ENCODE peak calls at places on chromosome 19, in eight cellular contexts. One of them, this sample, is unnamed.

GRCh38 chr19:40331052-40331451 is 17.1 kb downstream of the C19orf47 start:
- DNase-seq in AG04450: no peak
- DNase-seq in foreskin fibroblast: no peak
- DNase-seq in PC-3: no peak
- DNase-seq in upper lobe of left lung: peak; percentile 86
- DNase-seq in lung: peak; percentile 51
- DNase-seq in cardiac muscle cell: no peak
- DNase-seq in breast epithelium: peak; percentile 63
- DNase-seq in this sample: no peak

GRCh38 chr19:48642862-48643261 is 3.1 kb downstream of the CA11 start:
- DNase-seq in upper lobe of left lung: no peak
- DNase-seq in foreskin fibroblast: no peak
- DNase-seq in PC-3: no peak
- DNase-seq in AG04450: no peak
- DNase-seq in lung: no peak
- DNase-seq in cardiac muscle cell: no peak
- DNase-seq in breast epithelium: no peak
- DNase-seq in this sample: no peak

GRCh38 chr19:54518844-54519243 is 16.2 kb downstream of the LAIR2 start:
- DNase-seq in AG04450: no peak
- DNase-seq in PC-3: peak; percentile 90
- DNase-seq in lung: no peak
- DNase-seq in cardiac muscle cell: no peak
- DNase-seq in breast epithelium: no peak
- DNase-seq in foreskin fibroblast: no peak
- DNase-seq in upper lobe of left lung: no peak
- DNase-seq in this sample: no peak

GRCh38 chr19:801030-801860 is 4.0 kb downstream of the PTBP1 start:
- DNase-seq in PC-3: peak; percentile 22
- DNase-seq in upper lobe of left lung: peak; percentile 80
- DNase-seq in cardiac muscle cell: peak; percentile 8
- DNase-seq in lung: peak; percentile 79
- DNase-seq in breast epithelium: no peak
- DNase-seq in AG04450: no peak
- DNase-seq in foreskin fibroblast: peak; percentile 80
- DNase-seq in this sample: no peak

GRCh38 chr19:49951806-49952474 is 9.0 kb downstream of the SIGLEC11 start:
- DNase-seq in AG04450: no peak
- DNase-seq in cardiac muscle cell: no peak
- DNase-seq in PC-3: no peak
- DNase-seq in upper lobe of left lung: no peak
- DNase-seq in foreskin fibroblast: no peak
- DNase-seq in lung: no peak
- DNase-seq in breast epithelium: no peak
- DNase-seq in this sample: no peak

GRCh38 chr19:39518458-39518857 is 3.5 kb downstream of the SELENOV start:
- DNase-seq in foreskin fibroblast: no peak
- DNase-seq in AG04450: no peak
- DNase-seq in breast epithelium: no peak
- DNase-seq in cardiac muscle cell: no peak
- DNase-seq in PC-3: no peak
- DNase-seq in lung: no peak
- DNase-seq in upper lobe of left lung: no peak
- DNase-seq in this sample: no peak

GRCh38 chr19:1001538-1002166 is 1.4 kb downstream of the GRIN3B start:
- DNase-seq in cardiac muscle cell: peak; percentile 71
- DNase-seq in foreskin fibroblast: peak; percentile 67
- DNase-seq in breast epithelium: no peak
- DNase-seq in upper lobe of left lung: peak; percentile 70
- DNase-seq in lung: peak; percentile 56
- DNase-seq in AG04450: no peak
- DNase-seq in PC-3: peak; percentile 41
- DNase-seq in this sample: peak; percentile 75

GRCh38 chr19:2084993-2085720 is 11.0 kb downstream of the MOB3A start:
- DNase-seq in AG04450: no peak
- DNase-seq in PC-3: peak; percentile 59
- DNase-seq in upper lobe of left lung: peak; percentile 89
- DNase-seq in lung: peak; percentile 81
- DNase-seq in cardiac muscle cell: no peak
- DNase-seq in foreskin fibroblast: peak; percentile 33
- DNase-seq in breast epithelium: peak; percentile 61
- DNase-seq in this sample: peak; percentile 80

GRCh38 chr19:920051-920857 is 3.1 kb downstream of the KISS1R start:
- DNase-seq in foreskin fibroblast: peak; percentile 59
- DNase-seq in AG04450: no peak
- DNase-seq in upper lobe of left lung: no peak
- DNase-seq in breast epithelium: no peak
- DNase-seq in cardiac muscle cell: peak; percentile 45
- DNase-seq in lung: no peak
- DNase-seq in PC-3: peak; percentile 38
- DNase-seq in this sample: peak; percentile 70

GRCh38 chr19:19064098-19064722 is 416 bp downstream of the SLC25A42 start:
- DNase-seq in cardiac muscle cell: no peak
- DNase-seq in upper lobe of left lung: no peak
- DNase-seq in lung: no peak
- DNase-seq in breast epithelium: peak; percentile 25
- DNase-seq in foreskin fibroblast: no peak
- DNase-seq in PC-3: no peak
- DNase-seq in AG04450: no peak
- DNase-seq in this sample: peak; percentile 32
- TF ChIP-seq CTCF in cardiac muscle cell: peak; percentile 36
- TF ChIP-seq CTCF in upper lobe of left lung: no peak
- TF ChIP-seq CTCF in lung: no peak
- TF ChIP-seq CTCF in breast epithelium: no peak
- TF ChIP-seq CTCF in foreskin fibroblast: peak; percentile 19
- TF ChIP-seq CTCF in PC-3: peak; percentile 14
- TF ChIP-seq CTCF in AG04450: peak; percentile 44
- TF ChIP-seq CTCF in this sample: no peak

GRCh38 chr19:19642506-19643157 is 825 bp downstream of the GMIP start:
- DNase-seq in cardiac muscle cell: no peak
- DNase-seq in breast epithelium: no peak
- DNase-seq in PC-3: peak; percentile 11
- DNase-seq in lung: no peak
- DNase-seq in AG04450: no peak
- DNase-seq in foreskin fibroblast: peak; percentile 40
- DNase-seq in upper lobe of left lung: peak; percentile 40
- DNase-seq in this sample: no peak

GRCh38 chr19:19643158-19644053 is at the start of gene GMIP:
- DNase-seq in lung: peak; percentile 74
- DNase-seq in breast epithelium: peak; percentile 64
- DNase-seq in AG04450: no peak
- DNase-seq in PC-3: peak; percentile 68
- DNase-seq in upper lobe of left lung: peak; percentile 87
- DNase-seq in cardiac muscle cell: peak; percentile 81
- DNase-seq in foreskin fibroblast: peak; percentile 78
- DNase-seq in this sample: peak; percentile 89

GRCh38 chr19:19645233-19645870 is 1.9 kb upstream of the GMIP start:
- DNase-seq in AG04450: no peak
- DNase-seq in breast epithelium: no peak
- DNase-seq in PC-3: no peak
- DNase-seq in foreskin fibroblast: no peak
- DNase-seq in cardiac muscle cell: no peak
- DNase-seq in upper lobe of left lung: no peak
- DNase-seq in lung: no peak
- DNase-seq in this sample: no peak

GRCh38 chr19:19647037-19647835 is 3.8 kb upstream of the GMIP start:
- DNase-seq in lung: no peak
- DNase-seq in upper lobe of left lung: no peak
- DNase-seq in cardiac muscle cell: no peak
- DNase-seq in foreskin fibroblast: no peak
- DNase-seq in AG04450: no peak
- DNase-seq in PC-3: no peak
- DNase-seq in breast epithelium: no peak
- DNase-seq in this sample: no peak

DNA sequence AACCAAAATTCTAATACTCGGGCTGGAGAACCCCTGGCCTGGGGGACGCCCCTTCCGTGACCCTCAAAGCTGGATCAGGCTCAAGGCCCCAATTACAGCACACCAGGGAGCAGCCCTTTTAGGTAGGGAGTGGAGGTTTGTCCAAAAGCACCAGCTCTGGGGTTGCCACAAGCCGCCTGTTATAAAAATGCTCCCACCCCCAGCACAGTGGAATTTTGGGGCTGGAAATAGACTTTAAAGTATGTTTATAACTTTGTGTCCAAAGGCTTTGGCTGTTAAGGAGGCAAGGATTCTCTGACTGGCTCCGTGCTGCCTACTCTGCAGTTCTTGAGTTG is 564 bp upstream of the GMIP start:
- DNase-seq in foreskin fibroblast: peak; percentile 24
- DNase-seq in breast epithelium: no peak
- DNase-seq in upper lobe of left lung: no peak
- DNase-seq in AG04450: no peak
- DNase-seq in PC-3: no peak
- DNase-seq in cardiac muscle cell: no peak
- DNase-seq in lung: no peak
- DNase-seq in this sample: no peak
- TF ChIP-seq CTCF in foreskin fibroblast: no peak
- TF ChIP-seq CTCF in breast epithelium: no peak
- TF ChIP-seq CTCF in upper lobe of left lung: no peak
- TF ChIP-seq CTCF in AG04450: no peak
- TF ChIP-seq CTCF in PC-3: peak; percentile 14
- TF ChIP-seq CTCF in cardiac muscle cell: no peak
- TF ChIP-seq CTCF in lung: no peak
- TF ChIP-seq CTCF in this sample: peak; percentile 34

DNA sequence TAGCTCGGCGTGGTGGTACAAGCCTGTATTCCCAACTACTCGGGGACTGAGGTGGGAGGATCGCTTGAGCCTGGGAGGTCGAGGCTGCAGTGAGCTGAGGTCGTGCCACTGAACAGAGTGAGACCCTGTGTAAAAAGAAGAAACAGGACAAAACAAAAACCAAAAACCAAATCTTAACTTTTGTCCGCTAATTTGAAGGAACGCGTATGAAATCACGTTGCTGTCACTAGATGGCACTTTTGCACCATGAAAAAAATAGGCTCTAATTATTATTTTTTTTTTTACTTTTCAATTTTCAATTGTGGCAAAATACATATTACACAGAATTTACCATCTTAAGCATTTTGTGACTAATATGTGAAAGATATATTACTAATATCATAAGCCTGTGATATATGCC is 17.6 kb upstream of the ZNF835 start:
- DNase-seq in PC-3: peak; percentile 8
- DNase-seq in upper lobe of left lung: no peak
- DNase-seq in breast epithelium: no peak
- DNase-seq in lung: no peak
- DNase-seq in foreskin fibroblast: peak; percentile 2
- DNase-seq in cardiac muscle cell: no peak
- DNase-seq in AG04450: no peak
- DNase-seq in this sample: no peak
- TF ChIP-seq CTCF in PC-3: peak; percentile 49
- TF ChIP-seq CTCF in upper lobe of left lung: no peak
- TF ChIP-seq CTCF in breast epithelium: no peak
- TF ChIP-seq CTCF in lung: no peak
- TF ChIP-seq CTCF in foreskin fibroblast: no peak
- TF ChIP-seq CTCF in cardiac muscle cell: no peak
- TF ChIP-seq CTCF in AG04450: no peak
- TF ChIP-seq CTCF in this sample: no peak

GRCh38 chr19:30492581-30492980 is 120.4 kb downstream of the ZNF536 start:
- DNase-seq in foreskin fibroblast: no peak
- DNase-seq in cardiac muscle cell: no peak
- DNase-seq in AG04450: no peak
- DNase-seq in upper lobe of left lung: no peak
- DNase-seq in breast epithelium: no peak
- DNase-seq in PC-3: no peak
- DNase-seq in lung: no peak
- DNase-seq in this sample: no peak
- TF ChIP-seq CTCF in foreskin fibroblast: no peak
- TF ChIP-seq CTCF in cardiac muscle cell: no peak
- TF ChIP-seq CTCF in AG04450: no peak
- TF ChIP-seq CTCF in upper lobe of left lung: no peak
- TF ChIP-seq CTCF in breast epithelium: no peak
- TF ChIP-seq CTCF in PC-3: no peak
- TF ChIP-seq CTCF in lung: no peak
- TF ChIP-seq CTCF in this sample: no peak

DNA sequence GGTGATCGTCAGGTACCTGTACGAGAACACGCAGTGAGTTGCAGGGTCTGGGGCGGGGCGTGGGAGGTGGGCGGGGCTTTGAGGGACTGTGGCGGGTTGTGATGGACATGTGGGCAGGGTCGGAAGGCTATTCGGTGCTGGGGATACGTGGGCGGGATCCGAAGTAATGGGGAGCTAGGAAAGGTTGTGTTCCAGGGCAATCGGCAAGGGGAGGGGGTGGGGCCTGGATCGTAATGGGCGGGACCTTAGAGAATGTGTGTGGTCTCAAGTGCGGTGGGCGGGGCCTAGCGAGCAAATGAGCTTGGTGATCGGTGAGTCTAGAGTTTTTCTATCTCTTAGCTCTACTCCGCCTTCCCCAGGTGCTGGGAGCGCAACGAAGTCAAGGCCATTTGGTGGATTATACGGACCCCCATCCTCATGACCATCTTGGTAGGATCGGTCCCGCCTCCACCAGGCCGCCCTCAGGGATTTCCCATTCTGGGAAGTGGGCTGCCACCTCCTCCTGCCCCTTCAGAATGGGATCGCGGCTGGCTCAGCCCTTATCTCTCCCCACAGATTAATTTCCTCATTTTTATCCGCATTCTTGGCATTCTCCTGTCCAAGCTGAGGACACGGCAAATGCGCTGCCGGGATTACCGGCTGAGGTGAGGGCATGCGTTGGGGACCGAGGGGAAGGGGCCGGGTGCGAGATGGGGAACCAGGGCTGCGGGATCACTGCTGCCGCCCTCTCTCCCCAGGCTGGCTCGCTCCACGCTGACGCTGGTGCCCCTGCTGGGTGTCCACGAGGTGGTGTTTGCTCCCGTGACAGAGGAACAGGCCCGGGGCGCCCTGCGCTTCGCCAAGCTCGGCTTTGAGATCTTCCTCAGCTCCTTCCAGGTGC is 9.6 kb downstream of the GIPR start:
- DNase-seq in AG04450: no peak
- DNase-seq in PC-3: peak; percentile 92
- DNase-seq in lung: peak; percentile 94
- DNase-seq in breast epithelium: peak; percentile 96
- DNase-seq in foreskin fibroblast: peak; percentile 72
- DNase-seq in upper lobe of left lung: peak; percentile 97
- DNase-seq in cardiac muscle cell: peak; percentile 92
- DNase-seq in this sample: peak; percentile 52
- TF ChIP-seq CTCF in AG04450: no peak
- TF ChIP-seq CTCF in PC-3: no peak
- TF ChIP-seq CTCF in lung: no peak
- TF ChIP-seq CTCF in breast epithelium: no peak
- TF ChIP-seq CTCF in foreskin fibroblast: no peak
- TF ChIP-seq CTCF in upper lobe of left lung: no peak
- TF ChIP-seq CTCF in cardiac muscle cell: peak; percentile 41
- TF ChIP-seq CTCF in this sample: no peak

DNA sequence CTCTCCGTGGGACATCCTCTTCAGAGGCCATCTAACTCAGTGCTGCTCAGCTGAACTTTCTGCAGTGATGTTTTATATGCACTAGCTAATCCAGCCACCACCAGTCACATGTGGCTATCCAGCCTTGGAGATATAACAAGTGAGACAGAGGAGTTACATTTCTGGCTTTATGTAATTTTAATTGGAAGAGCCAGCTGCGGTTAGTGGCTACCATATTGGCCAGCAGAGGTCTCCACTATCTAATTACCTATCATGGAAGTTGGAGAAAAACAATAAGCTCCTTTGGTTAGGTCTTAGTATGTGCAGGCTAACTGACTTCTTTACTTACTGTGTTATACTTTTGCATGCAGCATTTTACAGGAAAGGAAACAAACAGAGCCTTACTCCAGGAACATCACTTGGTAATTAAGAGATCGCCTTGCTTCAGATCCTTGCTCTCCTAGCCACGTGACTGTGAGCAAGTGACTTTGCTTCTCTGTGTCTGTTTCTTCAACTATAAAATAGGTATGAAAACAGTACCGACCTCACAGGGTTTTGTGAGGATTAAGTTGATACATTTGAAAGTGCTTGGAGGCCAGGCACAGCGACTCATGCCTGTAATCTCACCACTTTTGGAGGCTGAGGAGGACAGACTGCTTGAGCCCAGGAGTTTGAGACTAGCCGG is 1.6 kb upstream of the KLK10 start:
- DNase-seq in lung: no peak
- DNase-seq in PC-3: peak; percentile 85
- DNase-seq in AG04450: peak; percentile 7
- DNase-seq in upper lobe of left lung: no peak
- DNase-seq in cardiac muscle cell: peak; percentile 58
- DNase-seq in breast epithelium: peak; percentile 48
- DNase-seq in foreskin fibroblast: peak; percentile 64
- DNase-seq in this sample: no peak
- TF ChIP-seq CTCF in lung: peak; percentile 25
- TF ChIP-seq CTCF in PC-3: peak; percentile 97
- TF ChIP-seq CTCF in AG04450: peak; percentile 73
- TF ChIP-seq CTCF in upper lobe of left lung: peak; percentile 39
- TF ChIP-seq CTCF in cardiac muscle cell: peak; percentile 78
- TF ChIP-seq CTCF in breast epithelium: peak; percentile 78
- TF ChIP-seq CTCF in foreskin fibroblast: peak; percentile 54
- TF ChIP-seq CTCF in this sample: no peak

This sample was measured in activated B cell treated with CpG ODN at 0.5 μM for 24 hours.